ENCODE peak calls at places on chromosomes 6 and 20, in ten cellular contexts. B is HS-27A, E is NCI-H1417 treated with DMSO at 0.1 percent for 48 hours, Y is coronary artery, Z is GOT3, X is GM12878, S is NCI-H2081, H is AG09309, D is HuH-7.5, Q is AG04450. O is an unnamed sample.

GRCh38 chr6:72952808-72953630 is 272.3 kb downstream of the KHDC1L start:
- DNase-seq in B (no peak), E (no peak), Y (no peak), Z (no peak), X (no peak), S (no peak), H (no peak), D (no peak), Q (no peak), O (no peak)

GRCh38 chr6:2231438-2231837 is 14.0 kb downstream of the GMDS start:
- DNase-seq in B (peak), E (no peak), Y (no peak), Z (no peak), X (no peak), S (no peak), H (no peak), D (no peak), Q (no peak), O (peak)

GRCh38 chr20:60035486-60035885 is 77.3 kb downstream of the CDH26 start:
- DNase-seq in B (no peak), E (no peak), Y (no peak), Z (no peak), X (no peak), S (no peak), H (no peak), D (no peak), Q (no peak), O (no peak)

GRCh38 chr6:5116243-5116991 is 31.3 kb downstream of the PPP1R3G start:
- DNase-seq in B (no peak), E (no peak), Y (no peak), Z (no peak), X (no peak), S (peak), H (no peak), D (no peak), Q (no peak), O (no peak)

GRCh38 chr6:128432394-128432793 is 88.0 kb downstream of the PTPRK start:
- DNase-seq in B (peak), E (no peak), Y (no peak), Z (no peak), X (no peak), S (no peak), H (peak), D (no peak), Q (no peak), O (peak)

GRCh38 chr6:144152334-144152900 is 2.1 kb downstream of the STX11 start:
- DNase-seq in B (no peak), E (no peak), Y (no peak), Z (no peak), X (no peak), S (no peak), H (no peak), D (no peak), Q (no peak), O (no peak)

GRCh38 chr6:10855233-10855632 is 16.9 kb upstream of the MAK start:
- DNase-seq in B (no peak), E (no peak), Y (no peak), Z (no peak), X (no peak), S (no peak), H (no peak), D (no peak), Q (no peak), O (no peak)

GRCh38 chr6:47308223-47308567 is 1.5 kb downstream of the TNFRSF21 start:
- DNase-seq in B (no peak), E (no peak), Y (no peak), Z (no peak), X (no peak), S (no peak), H (no peak), D (no peak), Q (no peak), O (no peak)

GRCh38 chr6:46097381-46097780 is 32.4 kb upstream of the ENPP4 start:
- DNase-seq in B (no peak), E (no peak), Y (no peak), Z (no peak), X (no peak), S (no peak), H (no peak), D (no peak), Q (no peak), O (no peak)

GRCh38 chr6:79605061-79605460 is 26.1 kb upstream of the SH3BGRL2 start:
- DNase-seq in B (no peak), E (no peak), Y (no peak), Z (no peak), X (no peak), S (no peak), H (no peak), D (no peak), Q (no peak), O (no peak)

GRCh38 chr6:166814386-166814785 is 142.0 kb downstream of the RNASET2 start:
- DNase-seq in B (no peak), E (no peak), Y (no peak), Z (no peak), X (no peak), S (no peak), H (no peak), D (no peak), Q (no peak), O (no peak)

GRCh38 chr6:32796848-32797776 is 19.7 kb downstream of the HLA-DOB start:
- DNase-seq in B (no peak), E (no peak), Y (no peak), Z (peak), X (no peak), S (peak), H (peak), D (peak), Q (no peak), O (peak)

GRCh38 chr6:121319112-121319553 is 15.1 kb downstream of the TBC1D32 start:
- DNase-seq in B (no peak), E (no peak), Y (no peak), Z (no peak), X (no peak), S (no peak), H (no peak), D (no peak), Q (no peak), O (peak)

GRCh38 chr20:4637081-4637797 is 84.5 kb upstream of the PRND start:
- DNase-seq in B (no peak), E (peak), Y (no peak), Z (no peak), X (no peak), S (peak), H (no peak), D (no peak), Q (no peak), O (no peak)

GRCh38 chr6:52361347-52361944 is 505 bp upstream of the PAQR8 start:
- DNase-seq in B (no peak), E (no peak), Y (no peak), Z (no peak), X (no peak), S (no peak), H (no peak), D (no peak), Q (no peak), O (peak)

GRCh38 chr20:36399147-36399968 is 93.2 kb downstream of the DLGAP4 start:
- DNase-seq in B (no peak), E (no peak), Y (no peak), Z (no peak), X (no peak), S (peak), H (no peak), D (peak), Q (no peak), O (no peak)

GRCh38 chr6:112235956-112236355 is 18.4 kb downstream of the LAMA4 start:
- DNase-seq in B (no peak), E (no peak), Y (no peak), Z (no peak), X (no peak), S (no peak), H (no peak), D (no peak), Q (no peak), O (no peak)

GRCh38 chr6:32617751-32618150 is 19.5 kb upstream of the HLA-DQA1 start:
- DNase-seq in B (no peak), E (no peak), Y (no peak), Z (no peak), X (no peak), S (no peak), H (no peak), D (no peak), Q (no peak), O (no peak)

GRCh38 chr20:34776177-34776576 is 49.3 kb downstream of the NCOA6 start:
- DNase-seq in B (no peak), E (no peak), Y (no peak), Z (no peak), X (no peak), S (no peak), H (no peak), D (no peak), Q (no peak), O (no peak)

GRCh38 chr20:25361287-25361683 is 29.4 kb downstream of the ABHD12 start:
- DNase-seq in B (peak), E (no peak), Y (no peak), Z (no peak), X (no peak), S (no peak), H (no peak), D (no peak), Q (no peak), O (no peak)

GRCh38 chr20:2799688-2800589 is 488 bp downstream of the CPXM1 start:
- DNase-seq in B (no peak), E (no peak), Y (peak), Z (no peak), X (no peak), S (no peak), H (no peak), D (peak), Q (no peak), O (peak)

GRCh38 chr20:38460040-38460623 is 12.5 kb upstream of the RALGAPB start:
- DNase-seq in B (peak), E (peak), Y (peak), Z (no peak), X (no peak), S (peak), H (peak), D (peak), Q (no peak), O (no peak)

GRCh38 chr20:62378215-62378614 is 8.7 kb upstream of the RPS21 start:
- DNase-seq in B (no peak), E (no peak), Y (no peak), Z (no peak), X (no peak), S (no peak), H (no peak), D (no peak), Q (no peak), O (no peak)

GRCh38 chr20:62898093-62898964 is 28.0 kb downstream of the DIDO1 start:
- DNase-seq in B (no peak), E (no peak), Y (no peak), Z (no peak), X (no peak), S (no peak), H (no peak), D (no peak), Q (no peak), O (no peak)

GRCh38 chr20:35619196-35620095 is 3.8 kb downstream of the SPAG4 start:
- DNase-seq in B (peak), E (no peak), Y (peak), Z (peak), X (peak), S (peak), H (peak), D (peak), Q (peak), O (peak)

GRCh38 chr6:157978021-157978783 is 3.5 kb upstream of the SYNJ2 start:
- DNase-seq in B (no peak), E (no peak), Y (no peak), Z (no peak), X (no peak), S (no peak), H (no peak), D (no peak), Q (no peak), O (no peak)

GRCh38 chr6:13431861-13432465 is 55.4 kb downstream of the GFOD1 start:
- DNase-seq in B (no peak), E (no peak), Y (peak), Z (no peak), X (peak), S (no peak), H (no peak), D (no peak), Q (no peak), O (peak)

GRCh38 chr6:2158596-2159271 is 86.7 kb downstream of the GMDS start:
- DNase-seq in B (no peak), E (no peak), Y (no peak), Z (no peak), X (no peak), S (no peak), H (no peak), D (peak), Q (no peak), O (peak)

GRCh38 chr6:17863971-17864754 is 123.3 kb downstream of the KIF13A start:
- DNase-seq in B (peak), E (no peak), Y (no peak), Z (no peak), X (no peak), S (no peak), H (no peak), D (no peak), Q (no peak), O (peak)

GRCh38 chr6:48985025-48985424 is 478.0 kb downstream of the MMUT start:
- DNase-seq in B (no peak), E (no peak), Y (no peak), Z (no peak), X (no peak), S (no peak), H (peak), D (no peak), Q (peak), O (no peak)

GRCh38 chr6:41315203-41315602 is 20.2 kb upstream of the NCR2 start:
- DNase-seq in B (no peak), E (no peak), Y (no peak), Z (no peak), X (no peak), S (no peak), H (no peak), D (no peak), Q (no peak), O (no peak)

GRCh38 chr6:91506509-91506908 is 919.6 kb upstream of the MAP3K7 start:
- DNase-seq in B (no peak), E (no peak), Y (no peak), Z (no peak), X (no peak), S (no peak), H (no peak), D (peak), Q (no peak), O (no peak)

GRCh38 chr6:43465978-43466377 is 10.6 kb upstream of the DLK2 start:
- DNase-seq in B (no peak), E (no peak), Y (no peak), Z (no peak), X (no peak), S (no peak), H (no peak), D (no peak), Q (no peak), O (no peak)

O was measured in GM03348.